ENCODE peak calls at places on chromosomes 16 and 17, in seven cellular contexts. H is neural crest cell, N is glutamatergic neuron, V is progenitor cell of endocrine pancreas, C is nephron progenitor cell, Z is endothelial cell, W is foreskin fibroblast. D is an unnamed sample.

GRCh38 chr16:71461686-71462648 is at the start of gene ZNF23:
- DNase-seq in V (peak), Z (peak), H (peak), W (peak), N (peak), C (peak), D (peak)

GRCh38 chr16:23141500-23141899 is 7.8 kb downstream of the USP31 start:
- DNase-seq in V (no peak), H (no peak), N (no peak), C (no peak), Z (no peak), W (no peak), D (no peak)

GRCh38 chr17:78501241-78502036 is 75.8 kb downstream of the DNAH17 start:
- DNase-seq in N (no peak), W (no peak), C (no peak), V (no peak), H (no peak), Z (no peak), D (no peak)

GRCh38 chr17:44761932-44762810 is 3.4 kb downstream of the ADAM11 start:
- DNase-seq in Z (no peak), N (no peak), H (no peak), V (no peak), C (no peak), W (no peak), D (no peak)

GRCh38 chr16:67565470-67566100 is 3.3 kb downstream of the CTCF start:
- DNase-seq in C (no peak), Z (no peak), N (no peak), W (no peak), H (no peak), V (no peak), D (no peak)

GRCh38 chr17:6701719-6702118 is 11.4 kb downstream of the SLC13A5 start:
- DNase-seq in H (peak), C (peak), Z (peak), N (peak), V (peak), W (no peak), D (peak)

GRCh38 chr17:27446569-27447301 is 9.5 kb upstream of the KSR1 start:
- DNase-seq in N (no peak), Z (no peak), W (peak), H (no peak), V (no peak), C (no peak), D (peak)

GRCh38 chr17:13592427-13592826 is 9.3 kb downstream of the HS3ST3A1 start:
- DNase-seq in C (no peak), H (no peak), Z (no peak), N (no peak), W (no peak), V (no peak), D (no peak)

GRCh38 chr16:7161886-7162285 is 170.8 kb upstream of the RBFOX1 start:
- DNase-seq in Z (no peak), W (no peak), N (no peak), V (no peak), C (no peak), H (no peak), D (no peak)

GRCh38 chr17:81456798-81457197 is 55.8 kb downstream of the ACTG1 start:
- DNase-seq in W (no peak), C (peak), Z (peak), N (peak), V (no peak), H (peak), D (no peak)

GRCh38 chr17:68293490-68294195 is 2.3 kb downstream of the ARSG start:
- DNase-seq in V (no peak), Z (no peak), W (no peak), N (no peak), C (no peak), H (no peak), D (no peak)

GRCh38 chr17:7834554-7834890 is 505 bp downstream of the KDM6B start:
- DNase-seq in C (peak), W (peak), Z (no peak), N (peak), V (no peak), H (no peak), D (no peak)

GRCh38 chr17:72760368-72760767 is 332.1 kb downstream of the SLC39A11 start:
- DNase-seq in C (no peak), N (no peak), H (no peak), V (no peak), Z (no peak), W (no peak), D (no peak)

GRCh38 chr17:8995711-8996110 is 25.6 kb upstream of the NTN1 start:
- DNase-seq in C (no peak), V (no peak), Z (no peak), H (no peak), W (no peak), N (no peak), D (no peak)

GRCh38 chr16:56836410-56836834 is 28.6 kb upstream of the SLC12A3 start:
- DNase-seq in W (no peak), H (no peak), N (no peak), Z (no peak), C (no peak), V (no peak), D (no peak)

GRCh38 chr16:66588981-66589713 is 9.9 kb downstream of the CMTM2 start:
- DNase-seq in H (no peak), W (no peak), Z (peak), C (no peak), V (no peak), N (no peak), D (peak)

DNA sequence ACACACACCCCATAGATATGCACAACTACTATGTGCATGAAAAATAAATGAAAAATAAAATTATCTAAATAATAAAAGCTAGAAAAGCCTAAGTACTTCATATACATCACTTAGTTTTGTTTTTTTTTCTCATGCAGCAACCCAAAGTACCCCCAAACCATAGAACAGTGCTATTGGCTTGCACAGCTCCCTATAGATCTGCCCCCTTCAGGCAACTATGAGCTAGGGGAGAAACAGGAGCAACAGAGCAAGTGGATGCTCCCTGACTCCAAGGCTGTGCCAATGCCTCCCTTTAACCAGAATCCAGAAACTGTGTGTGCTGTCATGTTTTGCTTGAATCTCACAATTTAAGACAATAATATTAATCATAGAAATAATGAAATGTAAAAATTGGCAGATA is 605.5 kb downstream of the TOX3 start:
- DNase-seq in H (no peak), V (no peak), N (no peak), C (no peak), Z (no peak), W (no peak), D (no peak)
- TF ChIP-seq CTCF in H (no peak), V (no peak), N (no peak), C (no peak), Z (no peak), W (no peak), D (no peak)

GRCh38 chr16:84116720-84117481 is at the start of gene MBTPS1:
- DNase-seq in W (peak), Z (peak), H (peak), C (peak), V (peak), N (peak), D (peak)
- TF ChIP-seq CTCF in W (no peak), Z (no peak), H (no peak), C (no peak), V (no peak), N (no peak), D (no peak)

GRCh38 chr17:69870751-69871199 is 204.2 kb upstream of the KCNJ16 start:
- DNase-seq in W (peak), Z (no peak), N (no peak), H (no peak), C (no peak), V (no peak), D (peak)
- TF ChIP-seq CTCF in W (no peak), Z (no peak), N (no peak), H (no peak), C (no peak), V (no peak), D (no peak)

GRCh38 chr16:11386791-11387546 is 41.7 kb downstream of the RMI2 start:
- DNase-seq in V (peak), H (peak), Z (peak), C (peak), W (no peak), N (peak), D (no peak)
- TF ChIP-seq CTCF in V (peak), H (peak), Z (peak), C (peak), W (peak), N (peak), D (peak)

D was measured in MCF 10A.